ENCODE peak calls at places on chromosomes 11 and 22, in four cellular contexts. D is HEK293T, E is WTC11, Z is H1. Y is an unnamed sample.

GRCh38 chr11:47394322-47395224 is 13.8 kb upstream of the SLC39A13 start:
- DNase-seq in D (no peak), E (no peak), Z (no peak), Y (no peak)

GRCh38 chr11:105823495-105824033 is 198.5 kb downstream of the MSANTD4 start:
- DNase-seq in D (no peak), E (no peak), Z (no peak), Y (no peak)

GRCh38 chr11:67530282-67530592 is 7.0 kb upstream of the CABP2 start:
- DNase-seq in D (no peak), E (no peak), Z (no peak), Y (no peak)

GRCh38 chr22:31753005-31753633 is 700 bp upstream of the DEPDC5 start:
- DNase-seq in D (peak), E (peak), Z (peak), Y (no peak)

GRCh38 chr11:76732643-76733042 is 50.5 kb upstream of the TSKU start:
- DNase-seq in D (no peak), E (no peak), Z (no peak), Y (no peak)

GRCh38 chr11:126918556-126918955 is 82.0 kb downstream of the KIRREL3 start:
- DNase-seq in D (no peak), E (no peak), Z (no peak), Y (no peak)

GRCh38 chr22:38923463-38924196 is 33.8 kb upstream of the APOBEC3A start:
- DNase-seq in D (peak), E (no peak), Z (no peak), Y (peak)

GRCh38 chr22:20131593-20131855 is at the start of gene ZDHHC8:
- DNase-seq in D (peak), E (no peak), Z (no peak), Y (no peak)

GRCh38 chr11:48210052-48210451 is 6.6 kb upstream of the OR4B1 start:
- DNase-seq in D (peak), E (no peak), Z (no peak), Y (no peak)

GRCh38 chr11:123430736-123431356 is 777 bp downstream of the GRAMD1B start:
- DNase-seq in D (peak), E (peak), Z (peak), Y (no peak)
- TF ChIP-seq SP1 in D (no peak), E (peak), Z (no peak), Y (no peak)

GRCh38 chr11:10931761-10932700 is 74.2 kb upstream of the ZBED5 start:
- DNase-seq in D (no peak), E (peak), Z (peak), Y (no peak)
- TF ChIP-seq SP1 in D (no peak), E (no peak), Z (no peak), Y (no peak)

DNA sequence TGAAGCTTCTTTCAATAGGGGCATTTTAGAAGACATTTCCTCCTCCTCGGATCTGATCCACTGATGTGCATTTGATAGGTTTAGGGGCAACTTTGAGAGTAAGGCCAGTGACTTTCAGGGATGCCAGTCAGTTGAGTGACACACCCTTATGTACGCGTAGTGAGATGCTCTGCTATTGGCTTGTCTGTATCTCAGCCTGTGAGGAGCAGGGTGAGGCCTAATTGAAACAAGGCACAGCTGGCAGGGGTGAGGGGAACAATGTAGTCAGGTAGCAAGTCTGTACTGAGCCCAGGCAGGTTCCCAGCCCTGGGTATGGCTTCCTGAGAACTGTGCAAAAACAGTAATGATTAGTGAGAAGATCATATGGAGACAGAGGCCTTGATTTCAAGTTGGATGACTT is 61.5 kb downstream of the STIM1 start:
- DNase-seq in D (no peak), E (no peak), Z (no peak), Y (no peak)
- TF ChIP-seq SP1 in D (no peak), E (no peak), Z (no peak), Y (no peak)

GRCh38 chr11:119864836-119865235 is 135.8 kb upstream of the NECTIN1 start:
- DNase-seq in D (no peak), E (no peak), Z (no peak), Y (no peak)

GRCh38 chr11:119860561-119861094 is 131.6 kb upstream of the NECTIN1 start:
- DNase-seq in D (no peak), E (no peak), Z (no peak), Y (no peak)

GRCh38 chr11:119861160-119861559 is 132.2 kb upstream of the NECTIN1 start:
- DNase-seq in D (no peak), E (no peak), Z (no peak), Y (no peak)

GRCh38 chr11:119863236-119863635 is 134.2 kb upstream of the NECTIN1 start:
- DNase-seq in D (no peak), E (no peak), Z (no peak), Y (no peak)

GRCh38 chr11:119863811-119864601 is 135.0 kb upstream of the NECTIN1 start:
- DNase-seq in D (no peak), E (peak), Z (no peak), Y (no peak)
- TF ChIP-seq SP1 in D (no peak), E (no peak), Z (no peak), Y (no peak)

GRCh38 chr11:68816251-68816776 is 25.4 kb downstream of the CPT1A start:
- DNase-seq in D (no peak), E (no peak), Z (no peak), Y (no peak)
- TF ChIP-seq SP1 in D (no peak), E (no peak), Z (no peak), Y (no peak)

GRCh38 chr22:49847751-49848689 is 5.6 kb upstream of the ZBED4 start:
- DNase-seq in D (no peak), E (no peak), Z (peak), Y (no peak)
- TF ChIP-seq SP1 in D (no peak), E (no peak), Z (no peak), Y (no peak)

GRCh38 chr22:49052023-49052538 is 775.6 kb downstream of the BRD1 start:
- DNase-seq in D (no peak), E (no peak), Z (no peak), Y (no peak)
- TF ChIP-seq SP1 in D (no peak), E (no peak), Z (no peak), Y (no peak)

DNA sequence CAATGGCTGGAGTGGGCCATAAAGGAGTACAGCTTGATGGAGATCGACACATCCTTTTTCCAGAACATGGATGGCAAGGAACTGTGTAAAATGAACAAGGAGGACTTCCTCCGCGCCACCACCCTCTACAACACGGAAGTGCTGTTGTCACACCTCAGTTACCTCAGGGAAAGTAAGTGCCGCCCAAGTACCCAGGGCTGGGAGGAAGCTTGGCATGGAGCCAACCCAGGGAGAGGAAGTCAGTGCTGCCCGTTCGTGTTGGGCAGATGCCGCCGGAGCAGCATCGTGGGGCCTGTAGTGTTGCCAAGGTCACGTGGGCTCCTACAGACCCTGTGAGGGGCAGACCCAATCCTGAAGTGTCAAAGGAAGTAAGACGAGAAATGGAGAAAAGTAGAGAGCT is 78.9 kb downstream of the FLI1 start:
- DNase-seq in D (no peak), E (no peak), Z (no peak), Y (no peak)
- TF ChIP-seq SP1 in D (no peak), E (no peak), Z (no peak), Y (no peak)

GRCh38 chr11:84384637-84385227 is 1098.6 kb upstream of the CCDC90B start:
- DNase-seq in D (peak), E (peak), Z (peak), Y (no peak)

GRCh38 chr11:84381666-84382065 is 1095.5 kb upstream of the CCDC90B start:
- DNase-seq in D (no peak), E (no peak), Z (no peak), Y (no peak)

DNA sequence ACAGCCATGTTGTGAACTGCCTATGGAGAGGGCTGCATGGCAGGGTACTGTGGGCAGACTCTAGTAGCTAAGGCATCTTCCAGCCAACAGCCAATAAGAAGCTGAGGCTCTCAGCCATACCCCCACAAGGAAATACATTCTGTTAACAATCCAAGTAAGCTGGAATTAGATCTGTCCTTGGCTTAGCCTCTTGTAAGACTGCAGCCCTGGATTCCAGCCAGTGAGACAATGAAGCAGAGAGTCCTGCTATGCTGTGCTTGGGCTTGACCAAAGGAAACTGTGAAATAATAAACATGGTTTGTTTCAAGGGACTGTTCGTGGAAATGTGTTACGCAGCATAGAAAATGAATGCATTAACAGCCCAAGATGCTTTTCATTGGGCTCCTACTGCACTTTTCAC is 1097.4 kb upstream of the CCDC90B start:
- DNase-seq in D (no peak), E (no peak), Z (no peak), Y (no peak)
- TF ChIP-seq SP1 in D (no peak), E (no peak), Z (no peak), Y (no peak)

GRCh38 chr11:70703141-70704052 is 305.1 kb downstream of the CTTN start:
- DNase-seq in D (no peak), E (peak), Z (no peak), Y (no peak)
- TF ChIP-seq SP1 in D (no peak), E (no peak), Z (no peak), Y (no peak)